ENCODE peak calls at places on chromosomes 7 and 10, in six cellular contexts. One of them, this sample, is unnamed.
A peak's percentile ranks its signal among the peaks of the same experiment; 100 is the strongest.

GRCh38 chr10:119191881-119192280 is 13.3 kb upstream of the PRDX3 start:
- DNase-seq in activated naive CD4-positive, alpha-beta T cell treated with anti-CD3 and anti-CD28 coated beads, Interleukin-2, amount 10 ng/mL, durations not matched to agents 7 days and 5 days: no peak
- DNase-seq in choroid plexus epithelial cell: no peak
- DNase-seq in posterior vena cava: peak; percentile 22
- DNase-seq in IMR-90: no peak
- DNase-seq in NCI-H1417 treated with DMSO at 0.1 percent for 48 hours: no peak
- DNase-seq in this sample: no peak

GRCh38 chr7:130918129-130919052 is 184.4 kb upstream of the KLF14 start:
- DNase-seq in IMR-90: peak; percentile 53
- DNase-seq in NCI-H1417 treated with DMSO at 0.1 percent for 48 hours: no peak
- DNase-seq in posterior vena cava: no peak
- DNase-seq in choroid plexus epithelial cell: no peak
- DNase-seq in activated naive CD4-positive, alpha-beta T cell treated with anti-CD3 and anti-CD28 coated beads, Interleukin-2, amount 10 ng/mL, durations not matched to agents 7 days and 5 days: no peak
- DNase-seq in this sample: no peak

GRCh38 chr10:21372651-21373410 is 152.7 kb downstream of the SKIDA1 start:
- DNase-seq in activated naive CD4-positive, alpha-beta T cell treated with anti-CD3 and anti-CD28 coated beads, Interleukin-2, amount 10 ng/mL, durations not matched to agents 7 days and 5 days: peak; percentile 66
- DNase-seq in NCI-H1417 treated with DMSO at 0.1 percent for 48 hours: no peak
- DNase-seq in posterior vena cava: no peak
- DNase-seq in IMR-90: peak; percentile 92
- DNase-seq in choroid plexus epithelial cell: peak; percentile 93
- DNase-seq in this sample: peak; percentile 95

GRCh38 chr10:64376169-64376568 is 855.0 kb downstream of the REEP3 start:
- DNase-seq in choroid plexus epithelial cell: no peak
- DNase-seq in IMR-90: no peak
- DNase-seq in activated naive CD4-positive, alpha-beta T cell treated with anti-CD3 and anti-CD28 coated beads, Interleukin-2, amount 10 ng/mL, durations not matched to agents 7 days and 5 days: no peak
- DNase-seq in NCI-H1417 treated with DMSO at 0.1 percent for 48 hours: no peak
- DNase-seq in posterior vena cava: no peak
- DNase-seq in this sample: no peak

GRCh38 chr7:17948503-17949238 is 8.4 kb upstream of the SNX13 start:
- DNase-seq in choroid plexus epithelial cell: peak; percentile 15
- DNase-seq in IMR-90: peak; percentile 7
- DNase-seq in NCI-H1417 treated with DMSO at 0.1 percent for 48 hours: no peak
- DNase-seq in posterior vena cava: no peak
- DNase-seq in activated naive CD4-positive, alpha-beta T cell treated with anti-CD3 and anti-CD28 coated beads, Interleukin-2, amount 10 ng/mL, durations not matched to agents 7 days and 5 days: no peak
- DNase-seq in this sample: peak; percentile 3

GRCh38 chr7:101166909-101167644 is 1.7 kb upstream of the VGF start:
- DNase-seq in choroid plexus epithelial cell: no peak
- DNase-seq in IMR-90: peak; percentile 65
- DNase-seq in NCI-H1417 treated with DMSO at 0.1 percent for 48 hours: no peak
- DNase-seq in posterior vena cava: no peak
- DNase-seq in activated naive CD4-positive, alpha-beta T cell treated with anti-CD3 and anti-CD28 coated beads, Interleukin-2, amount 10 ng/mL, durations not matched to agents 7 days and 5 days: no peak
- DNase-seq in this sample: no peak

GRCh38 chr10:89478085-89478738 is 57.2 kb downstream of the SLC16A12 start:
- DNase-seq in NCI-H1417 treated with DMSO at 0.1 percent for 48 hours: no peak
- DNase-seq in choroid plexus epithelial cell: peak; percentile 99
- DNase-seq in activated naive CD4-positive, alpha-beta T cell treated with anti-CD3 and anti-CD28 coated beads, Interleukin-2, amount 10 ng/mL, durations not matched to agents 7 days and 5 days: no peak
- DNase-seq in posterior vena cava: no peak
- DNase-seq in IMR-90: no peak
- DNase-seq in this sample: no peak

GRCh38 chr10:84177541-84178386 is 4.2 kb downstream of the GPR15LG start:
- DNase-seq in posterior vena cava: no peak
- DNase-seq in NCI-H1417 treated with DMSO at 0.1 percent for 48 hours: no peak
- DNase-seq in choroid plexus epithelial cell: no peak
- DNase-seq in IMR-90: no peak
- DNase-seq in activated naive CD4-positive, alpha-beta T cell treated with anti-CD3 and anti-CD28 coated beads, Interleukin-2, amount 10 ng/mL, durations not matched to agents 7 days and 5 days: peak; percentile 80
- DNase-seq in this sample: no peak

GRCh38 chr7:17745588-17745987 is 194.7 kb downstream of the SNX13 start:
- DNase-seq in choroid plexus epithelial cell: no peak
- DNase-seq in NCI-H1417 treated with DMSO at 0.1 percent for 48 hours: no peak
- DNase-seq in IMR-90: no peak
- DNase-seq in activated naive CD4-positive, alpha-beta T cell treated with anti-CD3 and anti-CD28 coated beads, Interleukin-2, amount 10 ng/mL, durations not matched to agents 7 days and 5 days: no peak
- DNase-seq in posterior vena cava: no peak
- DNase-seq in this sample: no peak

GRCh38 chr10:132075909-132076577 is 10.3 kb downstream of the JAKMIP3 start:
- DNase-seq in choroid plexus epithelial cell: no peak
- DNase-seq in activated naive CD4-positive, alpha-beta T cell treated with anti-CD3 and anti-CD28 coated beads, Interleukin-2, amount 10 ng/mL, durations not matched to agents 7 days and 5 days: no peak
- DNase-seq in posterior vena cava: no peak
- DNase-seq in IMR-90: no peak
- DNase-seq in NCI-H1417 treated with DMSO at 0.1 percent for 48 hours: no peak
- DNase-seq in this sample: no peak

GRCh38 chr7:116592445-116592844 is 67.6 kb downstream of the CAV1 start:
- DNase-seq in choroid plexus epithelial cell: no peak
- DNase-seq in activated naive CD4-positive, alpha-beta T cell treated with anti-CD3 and anti-CD28 coated beads, Interleukin-2, amount 10 ng/mL, durations not matched to agents 7 days and 5 days: no peak
- DNase-seq in IMR-90: no peak
- DNase-seq in NCI-H1417 treated with DMSO at 0.1 percent for 48 hours: no peak
- DNase-seq in posterior vena cava: no peak
- DNase-seq in this sample: no peak

GRCh38 chr7:26525413-26526287 is 234.0 kb downstream of the SNX10 start:
- DNase-seq in NCI-H1417 treated with DMSO at 0.1 percent for 48 hours: peak; percentile 88
- DNase-seq in choroid plexus epithelial cell: no peak
- DNase-seq in IMR-90: no peak
- DNase-seq in posterior vena cava: no peak
- DNase-seq in activated naive CD4-positive, alpha-beta T cell treated with anti-CD3 and anti-CD28 coated beads, Interleukin-2, amount 10 ng/mL, durations not matched to agents 7 days and 5 days: no peak
- DNase-seq in this sample: no peak

GRCh38 chr10:72243822-72244437 is 27.9 kb upstream of the ASCC1 start:
- DNase-seq in IMR-90: peak; percentile 90
- DNase-seq in posterior vena cava: peak; percentile 89
- DNase-seq in activated naive CD4-positive, alpha-beta T cell treated with anti-CD3 and anti-CD28 coated beads, Interleukin-2, amount 10 ng/mL, durations not matched to agents 7 days and 5 days: no peak
- DNase-seq in choroid plexus epithelial cell: peak; percentile 98
- DNase-seq in NCI-H1417 treated with DMSO at 0.1 percent for 48 hours: no peak
- DNase-seq in this sample: peak; percentile 97

GRCh38 chr10:73517166-73517888 is 21.5 kb upstream of the PPP3CB start:
- DNase-seq in posterior vena cava: no peak
- DNase-seq in NCI-H1417 treated with DMSO at 0.1 percent for 48 hours: no peak
- DNase-seq in IMR-90: peak; percentile 51
- DNase-seq in activated naive CD4-positive, alpha-beta T cell treated with anti-CD3 and anti-CD28 coated beads, Interleukin-2, amount 10 ng/mL, durations not matched to agents 7 days and 5 days: no peak
- DNase-seq in choroid plexus epithelial cell: no peak
- DNase-seq in this sample: peak; percentile 56

GRCh38 chr10:105473170-105473569 is 832.1 kb downstream of the SORCS3 start:
- DNase-seq in IMR-90: no peak
- DNase-seq in choroid plexus epithelial cell: no peak
- DNase-seq in activated naive CD4-positive, alpha-beta T cell treated with anti-CD3 and anti-CD28 coated beads, Interleukin-2, amount 10 ng/mL, durations not matched to agents 7 days and 5 days: no peak
- DNase-seq in posterior vena cava: no peak
- DNase-seq in NCI-H1417 treated with DMSO at 0.1 percent for 48 hours: no peak
- DNase-seq in this sample: no peak

GRCh38 chr10:73814896-73815718 is 3.7 kb upstream of the NDST2 start:
- DNase-seq in NCI-H1417 treated with DMSO at 0.1 percent for 48 hours: no peak
- DNase-seq in choroid plexus epithelial cell: no peak
- DNase-seq in posterior vena cava: no peak
- DNase-seq in IMR-90: no peak
- DNase-seq in activated naive CD4-positive, alpha-beta T cell treated with anti-CD3 and anti-CD28 coated beads, Interleukin-2, amount 10 ng/mL, durations not matched to agents 7 days and 5 days: no peak
- DNase-seq in this sample: no peak

GRCh38 chr7:116697761-116698160 is 25.8 kb downstream of the MET start:
- DNase-seq in choroid plexus epithelial cell: no peak
- DNase-seq in IMR-90: no peak
- DNase-seq in posterior vena cava: no peak
- DNase-seq in activated naive CD4-positive, alpha-beta T cell treated with anti-CD3 and anti-CD28 coated beads, Interleukin-2, amount 10 ng/mL, durations not matched to agents 7 days and 5 days: no peak
- DNase-seq in NCI-H1417 treated with DMSO at 0.1 percent for 48 hours: no peak
- DNase-seq in this sample: no peak

GRCh38 chr7:28071570-28071969 is 109.0 kb downstream of the JAZF1 start:
- DNase-seq in posterior vena cava: no peak
- DNase-seq in activated naive CD4-positive, alpha-beta T cell treated with anti-CD3 and anti-CD28 coated beads, Interleukin-2, amount 10 ng/mL, durations not matched to agents 7 days and 5 days: no peak
- DNase-seq in NCI-H1417 treated with DMSO at 0.1 percent for 48 hours: no peak
- DNase-seq in choroid plexus epithelial cell: no peak
- DNase-seq in IMR-90: no peak
- DNase-seq in this sample: no peak

GRCh38 chr10:27065084-27065483 is 35.2 kb downstream of the ANKRD26 start:
- DNase-seq in posterior vena cava: no peak
- DNase-seq in choroid plexus epithelial cell: no peak
- DNase-seq in NCI-H1417 treated with DMSO at 0.1 percent for 48 hours: no peak
- DNase-seq in IMR-90: no peak
- DNase-seq in activated naive CD4-positive, alpha-beta T cell treated with anti-CD3 and anti-CD28 coated beads, Interleukin-2, amount 10 ng/mL, durations not matched to agents 7 days and 5 days: no peak
- DNase-seq in this sample: no peak

GRCh38 chr10:34746094-34746493 is 69.0 kb downstream of the PARD3 start:
- DNase-seq in activated naive CD4-positive, alpha-beta T cell treated with anti-CD3 and anti-CD28 coated beads, Interleukin-2, amount 10 ng/mL, durations not matched to agents 7 days and 5 days: no peak
- DNase-seq in NCI-H1417 treated with DMSO at 0.1 percent for 48 hours: no peak
- DNase-seq in posterior vena cava: no peak
- DNase-seq in choroid plexus epithelial cell: no peak
- DNase-seq in IMR-90: no peak
- DNase-seq in this sample: no peak

GRCh38 chr7:22422831-22423615 is 66.1 kb upstream of the RAPGEF5 start:
- DNase-seq in choroid plexus epithelial cell: no peak
- DNase-seq in NCI-H1417 treated with DMSO at 0.1 percent for 48 hours: no peak
- DNase-seq in IMR-90: no peak
- DNase-seq in activated naive CD4-positive, alpha-beta T cell treated with anti-CD3 and anti-CD28 coated beads, Interleukin-2, amount 10 ng/mL, durations not matched to agents 7 days and 5 days: no peak
- DNase-seq in posterior vena cava: no peak
- DNase-seq in this sample: no peak

GRCh38 chr7:12434012-12434642 is 30.5 kb upstream of the VWDE start:
- DNase-seq in choroid plexus epithelial cell: no peak
- DNase-seq in activated naive CD4-positive, alpha-beta T cell treated with anti-CD3 and anti-CD28 coated beads, Interleukin-2, amount 10 ng/mL, durations not matched to agents 7 days and 5 days: no peak
- DNase-seq in IMR-90: no peak
- DNase-seq in posterior vena cava: no peak
- DNase-seq in NCI-H1417 treated with DMSO at 0.1 percent for 48 hours: no peak
- DNase-seq in this sample: no peak

GRCh38 chr10:101287922-101288638 is 58.8 kb upstream of the LBX1 start:
- DNase-seq in choroid plexus epithelial cell: peak; percentile 42
- DNase-seq in posterior vena cava: no peak
- DNase-seq in IMR-90: peak; percentile 20
- DNase-seq in NCI-H1417 treated with DMSO at 0.1 percent for 48 hours: peak; percentile 76
- DNase-seq in activated naive CD4-positive, alpha-beta T cell treated with anti-CD3 and anti-CD28 coated beads, Interleukin-2, amount 10 ng/mL, durations not matched to agents 7 days and 5 days: no peak
- DNase-seq in this sample: peak; percentile 44

GRCh38 chr10:22505923-22506685 is 160.8 kb downstream of the SPAG6 start:
- DNase-seq in activated naive CD4-positive, alpha-beta T cell treated with anti-CD3 and anti-CD28 coated beads, Interleukin-2, amount 10 ng/mL, durations not matched to agents 7 days and 5 days: peak; percentile 38
- DNase-seq in posterior vena cava: no peak
- DNase-seq in IMR-90: no peak
- DNase-seq in NCI-H1417 treated with DMSO at 0.1 percent for 48 hours: no peak
- DNase-seq in choroid plexus epithelial cell: no peak
- DNase-seq in this sample: peak; percentile 21

GRCh38 chr10:14380746-14381145 is 50.0 kb upstream of the FRMD4A start:
- DNase-seq in IMR-90: no peak
- DNase-seq in posterior vena cava: no peak
- DNase-seq in choroid plexus epithelial cell: no peak
- DNase-seq in activated naive CD4-positive, alpha-beta T cell treated with anti-CD3 and anti-CD28 coated beads, Interleukin-2, amount 10 ng/mL, durations not matched to agents 7 days and 5 days: no peak
- DNase-seq in NCI-H1417 treated with DMSO at 0.1 percent for 48 hours: no peak
- DNase-seq in this sample: no peak

GRCh38 chr7:74104702-74105101 is 21.1 kb downstream of the LIMK1 start:
- DNase-seq in NCI-H1417 treated with DMSO at 0.1 percent for 48 hours: no peak
- DNase-seq in activated naive CD4-positive, alpha-beta T cell treated with anti-CD3 and anti-CD28 coated beads, Interleukin-2, amount 10 ng/mL, durations not matched to agents 7 days and 5 days: no peak
- DNase-seq in choroid plexus epithelial cell: peak; percentile 31
- DNase-seq in posterior vena cava: no peak
- DNase-seq in IMR-90: peak; percentile 54
- DNase-seq in this sample: no peak

GRCh38 chr10:101013365-101013825 is 13.8 kb downstream of the LZTS2 start:
- DNase-seq in choroid plexus epithelial cell: no peak
- DNase-seq in NCI-H1417 treated with DMSO at 0.1 percent for 48 hours: no peak
- DNase-seq in posterior vena cava: no peak
- DNase-seq in activated naive CD4-positive, alpha-beta T cell treated with anti-CD3 and anti-CD28 coated beads, Interleukin-2, amount 10 ng/mL, durations not matched to agents 7 days and 5 days: no peak
- DNase-seq in IMR-90: no peak
- DNase-seq in this sample: no peak

GRCh38 chr7:45983720-45984032 is 62.6 kb upstream of the IGFBP3 start:
- DNase-seq in NCI-H1417 treated with DMSO at 0.1 percent for 48 hours: no peak
- DNase-seq in posterior vena cava: no peak
- DNase-seq in activated naive CD4-positive, alpha-beta T cell treated with anti-CD3 and anti-CD28 coated beads, Interleukin-2, amount 10 ng/mL, durations not matched to agents 7 days and 5 days: no peak
- DNase-seq in IMR-90: no peak
- DNase-seq in choroid plexus epithelial cell: no peak
- DNase-seq in this sample: no peak

GRCh38 chr7:50868426-50869100 is 85.9 kb upstream of the GRB10 start:
- DNase-seq in activated naive CD4-positive, alpha-beta T cell treated with anti-CD3 and anti-CD28 coated beads, Interleukin-2, amount 10 ng/mL, durations not matched to agents 7 days and 5 days: no peak
- DNase-seq in posterior vena cava: no peak
- DNase-seq in choroid plexus epithelial cell: peak; percentile 2
- DNase-seq in NCI-H1417 treated with DMSO at 0.1 percent for 48 hours: no peak
- DNase-seq in IMR-90: peak; percentile 15
- DNase-seq in this sample: peak; percentile 57

GRCh38 chr7:103499976-103500375 is 54.0 kb upstream of the SLC26A5 start:
- DNase-seq in IMR-90: peak; percentile 52
- DNase-seq in choroid plexus epithelial cell: peak; percentile 3
- DNase-seq in NCI-H1417 treated with DMSO at 0.1 percent for 48 hours: no peak
- DNase-seq in posterior vena cava: no peak
- DNase-seq in activated naive CD4-positive, alpha-beta T cell treated with anti-CD3 and anti-CD28 coated beads, Interleukin-2, amount 10 ng/mL, durations not matched to agents 7 days and 5 days: no peak
- DNase-seq in this sample: peak; percentile 32

GRCh38 chr7:40918701-40919271 is 784.0 kb downstream of the SUGCT start:
- DNase-seq in activated naive CD4-positive, alpha-beta T cell treated with anti-CD3 and anti-CD28 coated beads, Interleukin-2, amount 10 ng/mL, durations not matched to agents 7 days and 5 days: no peak
- DNase-seq in IMR-90: peak; percentile 93
- DNase-seq in posterior vena cava: no peak
- DNase-seq in NCI-H1417 treated with DMSO at 0.1 percent for 48 hours: no peak
- DNase-seq in choroid plexus epithelial cell: peak; percentile 81
- DNase-seq in this sample: peak; percentile 93

GRCh38 chr10:11298116-11298515 is 280.4 kb downstream of the CELF2 start:
- DNase-seq in activated naive CD4-positive, alpha-beta T cell treated with anti-CD3 and anti-CD28 coated beads, Interleukin-2, amount 10 ng/mL, durations not matched to agents 7 days and 5 days: no peak
- DNase-seq in IMR-90: no peak
- DNase-seq in choroid plexus epithelial cell: peak; percentile 40
- DNase-seq in posterior vena cava: peak; percentile 35
- DNase-seq in NCI-H1417 treated with DMSO at 0.1 percent for 48 hours: no peak
- DNase-seq in this sample: peak; percentile 1

GRCh38 chr10:87092861-87093460 is 1.7 kb downstream of the GLUD1 start:
- DNase-seq in posterior vena cava: no peak
- DNase-seq in choroid plexus epithelial cell: peak; percentile 60
- DNase-seq in activated naive CD4-positive, alpha-beta T cell treated with anti-CD3 and anti-CD28 coated beads, Interleukin-2, amount 10 ng/mL, durations not matched to agents 7 days and 5 days: peak; percentile 42
- DNase-seq in IMR-90: peak; percentile 28
- DNase-seq in NCI-H1417 treated with DMSO at 0.1 percent for 48 hours: no peak
- DNase-seq in this sample: peak; percentile 43

GRCh38 chr10:96374639-96374984 is 15.8 kb upstream of the OPALIN start:
- DNase-seq in choroid plexus epithelial cell: no peak
- DNase-seq in posterior vena cava: peak; percentile 68
- DNase-seq in IMR-90: no peak
- DNase-seq in activated naive CD4-positive, alpha-beta T cell treated with anti-CD3 and anti-CD28 coated beads, Interleukin-2, amount 10 ng/mL, durations not matched to agents 7 days and 5 days: no peak
- DNase-seq in NCI-H1417 treated with DMSO at 0.1 percent for 48 hours: no peak
- DNase-seq in this sample: no peak